ENCODE peak calls at places on chromosomes 3 and 15, in six cellular contexts. One of them, this sample, is unnamed.

GRCh38 chr3:124032351-124032880 is 40.5 kb upstream of the ROPN1 start:
- DNase-seq in heart left ventricle: no peak
- DNase-seq in CD8-positive, alpha-beta T cell: no peak
- DNase-seq in bronchial epithelial cell: no peak
- DNase-seq in ovary: peak
- DNase-seq in keratinocyte: no peak
- DNase-seq in this sample: no peak

GRCh38 chr3:38111201-38111600 is 25.7 kb downstream of the ACAA1 start:
- DNase-seq in ovary: no peak
- DNase-seq in CD8-positive, alpha-beta T cell: no peak
- DNase-seq in heart left ventricle: no peak
- DNase-seq in keratinocyte: no peak
- DNase-seq in bronchial epithelial cell: no peak
- DNase-seq in this sample: no peak

GRCh38 chr3:188769833-188770232 is 401.9 kb upstream of the TPRG1 start:
- DNase-seq in keratinocyte: no peak
- DNase-seq in CD8-positive, alpha-beta T cell: no peak
- DNase-seq in heart left ventricle: no peak
- DNase-seq in ovary: no peak
- DNase-seq in bronchial epithelial cell: no peak
- DNase-seq in this sample: no peak

GRCh38 chr3:133490468-133491351 is 82.8 kb upstream of the CDV3 start:
- DNase-seq in bronchial epithelial cell: no peak
- DNase-seq in keratinocyte: no peak
- DNase-seq in heart left ventricle: no peak
- DNase-seq in CD8-positive, alpha-beta T cell: peak
- DNase-seq in ovary: no peak
- DNase-seq in this sample: no peak

GRCh38 chr15:56468271-56468912 is 3.5 kb upstream of the MNS1 start:
- DNase-seq in bronchial epithelial cell: no peak
- DNase-seq in ovary: no peak
- DNase-seq in keratinocyte: no peak
- DNase-seq in heart left ventricle: no peak
- DNase-seq in CD8-positive, alpha-beta T cell: no peak
- DNase-seq in this sample: no peak

GRCh38 chr15:78162038-78162437 is 12.9 kb downstream of the IDH3A start:
- DNase-seq in keratinocyte: no peak
- DNase-seq in ovary: no peak
- DNase-seq in heart left ventricle: no peak
- DNase-seq in bronchial epithelial cell: no peak
- DNase-seq in CD8-positive, alpha-beta T cell: peak
- DNase-seq in this sample: no peak

GRCh38 chr3:42683875-42684593 is 1.3 kb upstream of the KLHL40 start:
- DNase-seq in ovary: peak
- DNase-seq in bronchial epithelial cell: peak
- DNase-seq in keratinocyte: peak
- DNase-seq in heart left ventricle: peak
- DNase-seq in CD8-positive, alpha-beta T cell: no peak
- DNase-seq in this sample: peak

GRCh38 chr3:48402281-48402732 is 27.6 kb downstream of the PLXNB1 start:
- DNase-seq in keratinocyte: peak
- DNase-seq in ovary: peak
- DNase-seq in bronchial epithelial cell: peak
- DNase-seq in heart left ventricle: peak
- DNase-seq in CD8-positive, alpha-beta T cell: no peak
- DNase-seq in this sample: peak

GRCh38 chr3:27596334-27596841 is 112.2 kb upstream of the SLC4A7 start:
- DNase-seq in CD8-positive, alpha-beta T cell: no peak
- DNase-seq in keratinocyte: no peak
- DNase-seq in ovary: no peak
- DNase-seq in bronchial epithelial cell: peak
- DNase-seq in heart left ventricle: no peak
- DNase-seq in this sample: no peak

GRCh38 chr3:12196684-12197083 is 38.0 kb upstream of the TIMP4 start:
- DNase-seq in heart left ventricle: no peak
- DNase-seq in CD8-positive, alpha-beta T cell: no peak
- DNase-seq in bronchial epithelial cell: no peak
- DNase-seq in ovary: no peak
- DNase-seq in keratinocyte: no peak
- DNase-seq in this sample: no peak

GRCh38 chr3:85081191-85081895 is 122.6 kb downstream of the CADM2 start:
- DNase-seq in keratinocyte: no peak
- DNase-seq in heart left ventricle: no peak
- DNase-seq in bronchial epithelial cell: peak
- DNase-seq in CD8-positive, alpha-beta T cell: no peak
- DNase-seq in ovary: no peak
- DNase-seq in this sample: peak

GRCh38 chr3:32083901-32084300 is 22.5 kb upstream of the GPD1L start:
- DNase-seq in CD8-positive, alpha-beta T cell: no peak
- DNase-seq in ovary: no peak
- DNase-seq in heart left ventricle: no peak
- DNase-seq in keratinocyte: no peak
- DNase-seq in bronchial epithelial cell: no peak
- DNase-seq in this sample: no peak

GRCh38 chr3:156816091-156816793 is 9.9 kb upstream of the LEKR1 start:
- DNase-seq in bronchial epithelial cell: no peak
- DNase-seq in keratinocyte: no peak
- DNase-seq in ovary: peak
- DNase-seq in heart left ventricle: peak
- DNase-seq in CD8-positive, alpha-beta T cell: peak
- DNase-seq in this sample: no peak

GRCh38 chr3:110327870-110328269 is 743.7 kb upstream of the NECTIN3 start:
- DNase-seq in CD8-positive, alpha-beta T cell: no peak
- DNase-seq in heart left ventricle: no peak
- DNase-seq in keratinocyte: no peak
- DNase-seq in bronchial epithelial cell: peak
- DNase-seq in ovary: no peak
- DNase-seq in this sample: peak

GRCh38 chr3:197750863-197751737 is 1.4 kb downstream of the FYTTD1 start:
- DNase-seq in bronchial epithelial cell: peak
- DNase-seq in keratinocyte: no peak
- DNase-seq in CD8-positive, alpha-beta T cell: no peak
- DNase-seq in ovary: peak
- DNase-seq in heart left ventricle: peak
- DNase-seq in this sample: peak

GRCh38 chr3:194142156-194142910 is 6.4 kb downstream of the HES1 start:
- DNase-seq in ovary: peak
- DNase-seq in keratinocyte: no peak
- DNase-seq in bronchial epithelial cell: no peak
- DNase-seq in heart left ventricle: no peak
- DNase-seq in CD8-positive, alpha-beta T cell: no peak
- DNase-seq in this sample: peak
- TF ChIP-seq CTCF in ovary: no peak
- TF ChIP-seq CTCF in keratinocyte: no peak
- TF ChIP-seq CTCF in bronchial epithelial cell: no peak
- TF ChIP-seq CTCF in heart left ventricle: no peak
- TF ChIP-seq CTCF in CD8-positive, alpha-beta T cell: no peak
- TF ChIP-seq CTCF in this sample: no peak

DNA sequence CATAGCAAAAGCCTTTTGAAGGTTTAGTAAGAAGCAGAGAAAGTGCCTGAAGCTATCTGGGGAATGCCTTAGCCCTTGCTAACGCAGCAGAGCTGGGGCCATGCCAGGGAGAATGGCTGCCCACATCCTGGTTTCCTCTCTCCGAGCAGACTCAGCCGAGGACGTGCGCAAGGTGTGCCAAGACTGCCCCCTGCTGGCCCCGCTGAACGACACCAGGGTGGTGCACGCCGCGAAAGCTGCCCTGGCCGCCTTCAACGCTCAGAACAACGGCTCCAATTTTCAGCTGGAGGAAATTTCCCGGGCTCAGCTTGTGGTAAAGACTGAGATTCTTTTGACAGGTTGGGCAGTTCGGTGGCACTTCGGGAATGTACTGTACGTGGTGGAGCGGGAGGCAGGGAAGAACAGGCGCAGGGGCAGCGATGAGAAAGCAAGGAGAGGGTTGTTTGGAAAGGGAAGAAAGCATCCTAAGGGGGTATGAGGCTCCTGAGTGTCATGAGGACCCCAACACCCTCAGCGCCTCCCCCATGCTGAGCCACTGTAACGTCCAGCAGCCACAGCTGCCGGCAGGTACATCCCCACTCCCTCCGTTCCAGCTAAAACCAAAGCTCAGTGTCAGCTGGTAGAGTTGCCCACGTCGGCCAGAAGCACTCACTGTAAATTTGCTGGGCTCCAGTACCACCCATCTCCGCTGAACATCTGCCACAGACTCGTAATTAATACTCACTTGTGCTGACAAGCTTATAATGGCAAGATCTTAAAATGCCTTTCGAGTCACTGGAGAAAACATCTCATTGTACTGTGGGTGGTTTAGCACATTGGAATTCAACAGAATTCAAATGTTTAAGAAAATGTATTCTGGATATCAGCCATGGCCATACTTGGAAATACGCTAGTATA is 4.4 kb downstream of the AHSG start:
- DNase-seq in ovary: peak
- DNase-seq in keratinocyte: peak
- DNase-seq in bronchial epithelial cell: peak
- DNase-seq in heart left ventricle: peak
- DNase-seq in CD8-positive, alpha-beta T cell: peak
- DNase-seq in this sample: peak
- H3K4me3 ChIP-seq in ovary: no peak
- H3K4me3 ChIP-seq in keratinocyte: peak
- H3K4me3 ChIP-seq in bronchial epithelial cell: peak
- H3K4me3 ChIP-seq in heart left ventricle: peak
- H3K4me3 ChIP-seq in CD8-positive, alpha-beta T cell: no peak
- H3K4me3 ChIP-seq in this sample: peak

DNA sequence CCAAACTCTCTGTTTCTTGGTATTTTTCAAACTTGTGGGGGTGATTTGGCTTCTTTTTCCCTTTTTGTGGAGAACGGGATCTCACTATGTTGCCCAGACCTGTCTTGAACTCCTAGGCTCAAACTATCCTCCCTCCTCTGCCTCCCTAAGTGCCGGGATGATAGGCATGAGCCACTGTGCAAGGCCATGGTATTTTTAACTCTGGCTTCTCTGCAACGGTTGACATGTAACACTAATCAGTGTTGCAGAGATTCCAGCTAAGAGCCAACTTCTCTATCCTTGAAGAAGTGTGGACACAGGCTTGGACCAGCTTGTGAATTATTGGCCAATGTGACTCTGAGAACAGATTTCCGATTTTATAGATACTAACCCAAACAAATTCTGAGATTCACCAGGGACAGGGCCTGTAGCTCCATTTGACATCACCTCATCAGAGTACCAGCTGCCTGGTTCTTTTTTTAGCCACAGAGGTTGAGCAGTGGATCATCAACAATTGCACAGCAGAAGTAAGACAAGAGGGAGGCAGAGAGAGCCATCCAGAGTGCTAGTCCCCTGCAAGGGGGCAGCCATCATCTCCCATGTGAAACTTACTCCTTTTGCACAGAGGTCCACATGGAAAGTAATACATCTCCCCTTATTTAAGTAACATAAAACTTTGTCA is 98.1 kb upstream of the SYNPR start:
- DNase-seq in bronchial epithelial cell: no peak
- DNase-seq in keratinocyte: no peak
- DNase-seq in heart left ventricle: no peak
- DNase-seq in ovary: no peak
- DNase-seq in CD8-positive, alpha-beta T cell: no peak
- DNase-seq in this sample: no peak
- TF ChIP-seq CTCF in bronchial epithelial cell: no peak
- TF ChIP-seq CTCF in keratinocyte: no peak
- TF ChIP-seq CTCF in heart left ventricle: no peak
- TF ChIP-seq CTCF in ovary: no peak
- TF ChIP-seq CTCF in CD8-positive, alpha-beta T cell: no peak
- TF ChIP-seq CTCF in this sample: no peak

GRCh38 chr3:35723480-35724097 is 84.3 kb downstream of the ARPP21 start:
- DNase-seq in keratinocyte: no peak
- DNase-seq in ovary: no peak
- DNase-seq in CD8-positive, alpha-beta T cell: no peak
- DNase-seq in bronchial epithelial cell: no peak
- DNase-seq in heart left ventricle: no peak
- DNase-seq in this sample: no peak

GRCh38 chr3:35724106-35724505 is 84.8 kb downstream of the ARPP21 start:
- DNase-seq in heart left ventricle: no peak
- DNase-seq in ovary: no peak
- DNase-seq in CD8-positive, alpha-beta T cell: no peak
- DNase-seq in bronchial epithelial cell: no peak
- DNase-seq in keratinocyte: no peak
- DNase-seq in this sample: no peak

GRCh38 chr3:35718921-35719320 is 79.6 kb downstream of the ARPP21 start:
- DNase-seq in bronchial epithelial cell: no peak
- DNase-seq in CD8-positive, alpha-beta T cell: no peak
- DNase-seq in keratinocyte: no peak
- DNase-seq in heart left ventricle: no peak
- DNase-seq in ovary: no peak
- DNase-seq in this sample: no peak

GRCh38 chr3:35721628-35722027 is 82.3 kb downstream of the ARPP21 start:
- DNase-seq in ovary: no peak
- DNase-seq in bronchial epithelial cell: no peak
- DNase-seq in heart left ventricle: no peak
- DNase-seq in keratinocyte: no peak
- DNase-seq in CD8-positive, alpha-beta T cell: no peak
- DNase-seq in this sample: no peak

GRCh38 chr3:35722902-35723301 is 83.6 kb downstream of the ARPP21 start:
- DNase-seq in ovary: no peak
- DNase-seq in keratinocyte: no peak
- DNase-seq in CD8-positive, alpha-beta T cell: no peak
- DNase-seq in heart left ventricle: no peak
- DNase-seq in bronchial epithelial cell: no peak
- DNase-seq in this sample: no peak
- H3K4me3 ChIP-seq in ovary: no peak
- H3K4me3 ChIP-seq in keratinocyte: no peak
- H3K4me3 ChIP-seq in CD8-positive, alpha-beta T cell: no peak
- H3K4me3 ChIP-seq in heart left ventricle: no peak
- H3K4me3 ChIP-seq in bronchial epithelial cell: no peak
- H3K4me3 ChIP-seq in this sample: no peak